ENCODE peak calls at places on chromosomes 2 and 18, in nine cellular contexts. H, K, T, U, S, X, B, D and W are unnamed samples.

GRCh38 chr2:200373973-200374416 is 67.5 kb downstream of the SPATS2L start:
- DNase-seq in K (no peak), H (no peak), T (no peak), B (no peak), S (no peak), X (no peak), U (no peak), D (peak; percentile 25), W (no peak)

GRCh38 chr2:45399040-45399784 is 211.9 kb downstream of the SRBD1 start:
- DNase-seq in S (no peak), D (no peak), U (no peak), H (no peak), T (no peak), X (no peak), K (no peak), B (no peak), W (no peak)

GRCh38 chr2:230569298-230569697 is 143.3 kb upstream of the CAB39 start:
- DNase-seq in K (no peak), U (no peak), D (no peak), B (no peak), X (no peak), H (no peak), S (no peak), T (no peak), W (no peak)

GRCh38 chr18:49052891-49053644 is 102.3 kb upstream of the SMAD7 start:
- DNase-seq in D (peak; percentile 78), T (peak; percentile 87), K (no peak), B (no peak), H (no peak), U (no peak), S (no peak), X (no peak), W (peak; percentile 99)

GRCh38 chr2:48199076-48199475 is 292.8 kb upstream of the FBXO11 start:
- DNase-seq in B (no peak), U (no peak), K (peak; percentile 53), H (no peak), X (no peak), T (no peak), D (no peak), S (no peak), W (no peak)

GRCh38 chr2:68371581-68371980 is 6.5 kb downstream of the PLEK start:
- DNase-seq in U (no peak), T (no peak), X (no peak), S (no peak), B (no peak), H (no peak), D (peak; percentile 19), K (no peak), W (no peak)

GRCh38 chr2:109356251-109357035 is 227.4 kb downstream of the SH3RF3 start:
- DNase-seq in X (no peak), D (no peak), K (no peak), U (no peak), T (no peak), S (no peak), H (peak; percentile 42), B (peak; percentile 47), W (no peak)

GRCh38 chr2:10326707-10327594 is 24.2 kb downstream of the HPCAL1 start:
- DNase-seq in K (no peak), U (no peak), T (no peak), D (no peak), X (no peak), H (no peak), B (no peak), S (no peak), W (no peak)

GRCh38 chr2:63842149-63843061 is 709 bp downstream of the UGP2 start:
- DNase-seq in H (no peak), T (peak; percentile 77), K (peak; percentile 53), D (peak; percentile 38), B (peak; percentile 78), S (peak; percentile 50), U (no peak), X (no peak), W (peak; percentile 54)

GRCh38 chr18:3791258-3791657 is 341.3 kb downstream of the TGIF1 start:
- DNase-seq in K (no peak), X (no peak), B (no peak), H (no peak), S (no peak), D (no peak), T (no peak), U (no peak), W (no peak)

GRCh38 chr2:164920430-164920829 is 34.9 kb downstream of the SLC38A11 start:
- DNase-seq in B (no peak), S (peak; percentile 74), X (no peak), H (no peak), D (no peak), U (no peak), K (no peak), T (peak; percentile 80), W (peak; percentile 90)

GRCh38 chr2:34261701-34262100 is 662.6 kb upstream of the FAM98A start:
- DNase-seq in X (no peak), S (no peak), D (no peak), K (no peak), H (no peak), U (no peak), B (no peak), T (no peak), W (no peak)

GRCh38 chr2:23207871-23208270 is 177.1 kb upstream of the KLHL29 start:
- DNase-seq in K (no peak), X (no peak), T (no peak), D (no peak), H (peak; percentile 32), U (no peak), S (peak; percentile 25), B (peak; percentile 11), W (no peak)

GRCh38 chr18:76620326-76620813 is 125.3 kb upstream of the ZNF516 start:
- DNase-seq in T (peak; percentile 76), U (peak; percentile 36), X (peak; percentile 82), D (no peak), B (no peak), H (no peak), S (no peak), K (peak; percentile 87), W (peak; percentile 67)

GRCh38 chr2:20156051-20156730 is 68.7 kb downstream of the SDC1 start:
- DNase-seq in K (no peak), D (no peak), B (no peak), U (no peak), T (no peak), H (no peak), X (no peak), S (no peak), W (no peak)

GRCh38 chr2:171547720-171548119 is 25.4 kb downstream of the CYBRD1 start:
- DNase-seq in U (no peak), D (no peak), B (no peak), H (no peak), X (no peak), K (no peak), S (no peak), T (no peak), W (peak; percentile 65)

GRCh38 chr18:56097561-56098095 is 509.6 kb upstream of the TCF4 start:
- DNase-seq in X (no peak), T (no peak), S (no peak), U (no peak), D (no peak), K (no peak), H (no peak), B (no peak), W (peak; percentile 35)

DNA sequence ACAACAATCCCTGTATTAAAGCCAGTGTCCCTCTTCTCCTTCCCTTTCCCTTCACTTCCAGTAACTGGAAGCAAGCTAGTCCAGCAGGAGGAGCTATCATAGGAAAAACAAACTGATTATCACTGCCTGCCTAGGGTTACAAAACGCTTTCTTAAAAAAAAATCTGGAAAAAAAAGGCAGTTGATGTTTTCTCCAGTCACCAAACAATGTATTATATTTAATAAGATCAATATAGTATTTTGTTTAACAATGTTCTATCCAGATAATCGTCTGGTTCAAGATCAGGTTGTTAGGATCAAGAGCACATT is 78.8 kb upstream of the ITGB6 start:
- DNase-seq in D (no peak), H (no peak), K (peak; percentile 44), U (no peak), T (no peak), X (no peak), S (peak; percentile 41), B (no peak), W (no peak)
- TF ChIP-seq CTCF in D (peak; percentile 27), H (peak; percentile 65), K (peak; percentile 58), U (no peak), T (peak; percentile 55), X (peak; percentile 47), S (peak; percentile 51), B (no peak), W (peak; percentile 31)

GRCh38 chr2:73939419-73939818 is 12.7 kb downstream of the DGUOK start:
- DNase-seq in U (no peak), K (no peak), T (peak; percentile 48), B (no peak), X (peak; percentile 53), H (no peak), D (no peak), S (peak; percentile 26), W (peak; percentile 65)
- TF ChIP-seq CTCF in U (no peak), K (no peak), T (no peak), B (no peak), X (peak; percentile 24), H (no peak), D (peak; percentile 31), S (no peak), W (no peak)

DNA sequence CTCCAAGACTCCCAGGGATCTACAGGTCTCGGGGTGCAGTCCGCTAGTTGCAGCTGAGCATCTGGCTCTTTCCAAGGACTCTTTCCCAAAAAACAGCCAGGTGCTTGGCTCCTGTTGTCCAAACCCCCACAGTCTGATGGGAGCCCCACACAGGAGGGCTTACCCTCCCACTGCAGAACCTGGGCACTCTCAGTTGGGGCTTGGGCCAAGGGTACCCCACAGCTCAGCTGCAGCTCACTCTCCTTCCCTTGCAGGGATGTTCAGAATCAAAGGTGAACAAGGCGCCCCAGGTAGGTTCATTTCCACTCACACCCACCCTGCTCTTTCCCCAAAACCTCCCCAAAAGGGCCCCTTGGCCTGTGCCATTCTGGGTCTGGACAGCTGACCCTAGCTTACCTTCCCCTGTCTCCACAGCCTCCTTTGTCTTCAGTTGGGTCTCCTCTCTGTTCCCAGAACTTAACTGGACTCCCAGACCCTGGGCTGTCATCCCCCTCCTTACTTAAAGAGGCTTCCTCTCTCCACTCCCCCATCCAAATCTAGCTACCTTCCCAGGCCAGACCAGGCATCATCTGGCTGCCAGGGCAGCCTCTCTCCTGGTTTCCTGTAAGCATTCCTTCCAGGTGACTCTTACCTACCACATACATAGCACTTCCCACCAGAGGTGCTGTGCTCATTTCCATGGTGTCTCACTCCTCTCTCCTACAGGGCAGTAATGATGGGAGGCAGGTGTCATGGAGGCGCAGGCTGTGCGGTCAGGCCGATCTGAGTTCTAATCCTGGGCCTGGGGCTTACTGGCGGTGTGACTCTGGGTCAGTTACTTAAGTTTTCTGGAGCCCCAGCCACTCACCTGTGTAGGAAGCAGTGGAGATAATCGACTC is 29.5 kb downstream of the MARCO start:
- DNase-seq in S (no peak), T (no peak), D (no peak), H (peak; percentile 67), K (no peak), B (no peak), X (no peak), U (no peak), W (no peak)
- TF ChIP-seq CTCF in S (no peak), T (no peak), D (no peak), H (no peak), K (no peak), B (no peak), X (no peak), U (no peak), W (no peak)

GRCh38 chr2:168136392-168136977 is 110.9 kb downstream of the STK39 start:
- DNase-seq in U (no peak), T (peak; percentile 23), X (no peak), B (no peak), D (no peak), K (peak; percentile 21), S (peak; percentile 52), H (no peak), W (peak; percentile 36)
- TF ChIP-seq CTCF in U (no peak), T (peak; percentile 30), X (peak; percentile 51), B (no peak), D (peak; percentile 68), K (peak; percentile 66), S (peak; percentile 50), H (peak; percentile 54), W (peak; percentile 44)

GRCh38 chr18:11999431-11999830 is 18.1 kb downstream of the IMPA2 start:
- DNase-seq in D (no peak), B (no peak), T (no peak), K (no peak), S (no peak), X (peak; percentile 42), H (no peak), U (no peak), W (no peak)
- TF ChIP-seq CTCF in D (no peak), B (no peak), T (no peak), K (no peak), S (no peak), X (no peak), H (no peak), U (no peak), W (no peak)